ENCODE peak calls at places on chromosome 10, in eight cellular contexts. One of them, this sample, is unnamed.

GRCh38 chr10:104128214-104128613 is 6.2 kb downstream of the SFR1 start:
- DNase-seq in AG09309: no peak
- DNase-seq in Peyer's patch: no peak
- DNase-seq in psoas muscle: no peak
- DNase-seq in body of pancreas: no peak
- DNase-seq in GM10248: no peak
- DNase-seq in spleen: no peak
- DNase-seq in activated CD8-positive, alpha-beta T cell treated with anti-CD3 and anti-CD28 coated beads for 36 hours: no peak
- DNase-seq in this sample: no peak

GRCh38 chr10:91941426-91941825 is 17.9 kb downstream of the BTAF1 start:
- DNase-seq in GM10248: no peak
- DNase-seq in spleen: no peak
- DNase-seq in Peyer's patch: no peak
- DNase-seq in AG09309: no peak
- DNase-seq in body of pancreas: no peak
- DNase-seq in activated CD8-positive, alpha-beta T cell treated with anti-CD3 and anti-CD28 coated beads for 36 hours: no peak
- DNase-seq in psoas muscle: no peak
- DNase-seq in this sample: no peak

GRCh38 chr10:10609379-10609955 is 408.2 kb upstream of the CELF2 start:
- DNase-seq in body of pancreas: no peak
- DNase-seq in Peyer's patch: no peak
- DNase-seq in activated CD8-positive, alpha-beta T cell treated with anti-CD3 and anti-CD28 coated beads for 36 hours: no peak
- DNase-seq in psoas muscle: no peak
- DNase-seq in spleen: no peak
- DNase-seq in AG09309: no peak
- DNase-seq in GM10248: no peak
- DNase-seq in this sample: no peak

GRCh38 chr10:79266092-79266491 is 81.2 kb upstream of the PPIF start:
- DNase-seq in spleen: no peak
- DNase-seq in AG09309: no peak
- DNase-seq in body of pancreas: no peak
- DNase-seq in Peyer's patch: no peak
- DNase-seq in activated CD8-positive, alpha-beta T cell treated with anti-CD3 and anti-CD28 coated beads for 36 hours: peak
- DNase-seq in psoas muscle: no peak
- DNase-seq in GM10248: no peak
- DNase-seq in this sample: no peak

GRCh38 chr10:78684954-78685353 is 383.8 kb upstream of the ZMIZ1 start:
- DNase-seq in GM10248: no peak
- DNase-seq in body of pancreas: peak
- DNase-seq in AG09309: no peak
- DNase-seq in spleen: no peak
- DNase-seq in psoas muscle: no peak
- DNase-seq in activated CD8-positive, alpha-beta T cell treated with anti-CD3 and anti-CD28 coated beads for 36 hours: no peak
- DNase-seq in Peyer's patch: no peak
- DNase-seq in this sample: no peak

GRCh38 chr10:60230892-60231291 is 158.8 kb downstream of the ANK3 start:
- DNase-seq in body of pancreas: no peak
- DNase-seq in spleen: no peak
- DNase-seq in activated CD8-positive, alpha-beta T cell treated with anti-CD3 and anti-CD28 coated beads for 36 hours: no peak
- DNase-seq in AG09309: no peak
- DNase-seq in GM10248: no peak
- DNase-seq in Peyer's patch: no peak
- DNase-seq in psoas muscle: no peak
- DNase-seq in this sample: no peak

GRCh38 chr10:15879663-15880062 is 19.4 kb upstream of the MINDY3 start:
- DNase-seq in activated CD8-positive, alpha-beta T cell treated with anti-CD3 and anti-CD28 coated beads for 36 hours: no peak
- DNase-seq in GM10248: no peak
- DNase-seq in Peyer's patch: no peak
- DNase-seq in psoas muscle: no peak
- DNase-seq in spleen: no peak
- DNase-seq in AG09309: no peak
- DNase-seq in body of pancreas: no peak
- DNase-seq in this sample: no peak

GRCh38 chr10:25176421-25176968 is 1.7 kb downstream of the GPR158 start:
- DNase-seq in GM10248: no peak
- DNase-seq in body of pancreas: peak
- DNase-seq in activated CD8-positive, alpha-beta T cell treated with anti-CD3 and anti-CD28 coated beads for 36 hours: peak
- DNase-seq in Peyer's patch: no peak
- DNase-seq in AG09309: no peak
- DNase-seq in psoas muscle: no peak
- DNase-seq in spleen: no peak
- DNase-seq in this sample: no peak

GRCh38 chr10:49177391-49178355 is 10.5 kb downstream of the TMEM273 start:
- DNase-seq in Peyer's patch: no peak
- DNase-seq in GM10248: peak
- DNase-seq in body of pancreas: no peak
- DNase-seq in activated CD8-positive, alpha-beta T cell treated with anti-CD3 and anti-CD28 coated beads for 36 hours: peak
- DNase-seq in spleen: no peak
- DNase-seq in psoas muscle: peak
- DNase-seq in AG09309: peak
- DNase-seq in this sample: peak

GRCh38 chr10:49742683-49743463 is 19.2 kb downstream of the OGDHL start:
- DNase-seq in psoas muscle: no peak
- DNase-seq in activated CD8-positive, alpha-beta T cell treated with anti-CD3 and anti-CD28 coated beads for 36 hours: no peak
- DNase-seq in AG09309: no peak
- DNase-seq in spleen: peak
- DNase-seq in Peyer's patch: peak
- DNase-seq in body of pancreas: no peak
- DNase-seq in GM10248: peak
- DNase-seq in this sample: no peak

GRCh38 chr10:77415311-77415960 is 222.2 kb downstream of the KCNMA1 start:
- DNase-seq in psoas muscle: no peak
- DNase-seq in AG09309: no peak
- DNase-seq in body of pancreas: peak
- DNase-seq in activated CD8-positive, alpha-beta T cell treated with anti-CD3 and anti-CD28 coated beads for 36 hours: no peak
- DNase-seq in Peyer's patch: no peak
- DNase-seq in spleen: no peak
- DNase-seq in GM10248: no peak
- DNase-seq in this sample: no peak

GRCh38 chr10:109259293-109259692 is 664.0 kb downstream of the XPNPEP1 start:
- DNase-seq in Peyer's patch: no peak
- DNase-seq in GM10248: no peak
- DNase-seq in psoas muscle: no peak
- DNase-seq in AG09309: no peak
- DNase-seq in activated CD8-positive, alpha-beta T cell treated with anti-CD3 and anti-CD28 coated beads for 36 hours: no peak
- DNase-seq in spleen: no peak
- DNase-seq in body of pancreas: no peak
- DNase-seq in this sample: no peak

GRCh38 chr10:50392966-50393718 is 141.8 kb upstream of the ASAH2 start:
- DNase-seq in GM10248: no peak
- DNase-seq in AG09309: no peak
- DNase-seq in psoas muscle: no peak
- DNase-seq in spleen: no peak
- DNase-seq in activated CD8-positive, alpha-beta T cell treated with anti-CD3 and anti-CD28 coated beads for 36 hours: no peak
- DNase-seq in Peyer's patch: no peak
- DNase-seq in body of pancreas: no peak
- DNase-seq in this sample: no peak

GRCh38 chr10:123913688-123914268 is 22.2 kb upstream of the CPXM2 start:
- DNase-seq in spleen: no peak
- DNase-seq in AG09309: no peak
- DNase-seq in psoas muscle: no peak
- DNase-seq in GM10248: no peak
- DNase-seq in body of pancreas: peak
- DNase-seq in activated CD8-positive, alpha-beta T cell treated with anti-CD3 and anti-CD28 coated beads for 36 hours: no peak
- DNase-seq in Peyer's patch: no peak
- DNase-seq in this sample: peak

GRCh38 chr10:71641986-71642385 is 77.6 kb downstream of the C10orf105 start:
- DNase-seq in psoas muscle: no peak
- DNase-seq in GM10248: no peak
- DNase-seq in Peyer's patch: no peak
- DNase-seq in activated CD8-positive, alpha-beta T cell treated with anti-CD3 and anti-CD28 coated beads for 36 hours: no peak
- DNase-seq in body of pancreas: no peak
- DNase-seq in spleen: no peak
- DNase-seq in AG09309: no peak
- DNase-seq in this sample: no peak

GRCh38 chr10:77441541-77442175 is 195.9 kb downstream of the KCNMA1 start:
- DNase-seq in body of pancreas: no peak
- DNase-seq in activated CD8-positive, alpha-beta T cell treated with anti-CD3 and anti-CD28 coated beads for 36 hours: no peak
- DNase-seq in GM10248: no peak
- DNase-seq in Peyer's patch: no peak
- DNase-seq in AG09309: no peak
- DNase-seq in psoas muscle: no peak
- DNase-seq in spleen: no peak
- DNase-seq in this sample: no peak

GRCh38 chr10:86500846-86501245 is 20.7 kb downstream of the WAPL start:
- DNase-seq in spleen: no peak
- DNase-seq in Peyer's patch: no peak
- DNase-seq in body of pancreas: no peak
- DNase-seq in AG09309: peak
- DNase-seq in GM10248: no peak
- DNase-seq in activated CD8-positive, alpha-beta T cell treated with anti-CD3 and anti-CD28 coated beads for 36 hours: no peak
- DNase-seq in psoas muscle: no peak
- DNase-seq in this sample: no peak

GRCh38 chr10:15640536-15641085 is 79.1 kb downstream of the ITGA8 start:
- DNase-seq in psoas muscle: no peak
- DNase-seq in AG09309: no peak
- DNase-seq in spleen: no peak
- DNase-seq in GM10248: no peak
- DNase-seq in body of pancreas: no peak
- DNase-seq in activated CD8-positive, alpha-beta T cell treated with anti-CD3 and anti-CD28 coated beads for 36 hours: no peak
- DNase-seq in Peyer's patch: no peak
- DNase-seq in this sample: no peak

GRCh38 chr10:12466701-12467100 is 117.4 kb downstream of the CAMK1D start:
- DNase-seq in Peyer's patch: no peak
- DNase-seq in psoas muscle: no peak
- DNase-seq in GM10248: no peak
- DNase-seq in body of pancreas: no peak
- DNase-seq in AG09309: no peak
- DNase-seq in spleen: no peak
- DNase-seq in activated CD8-positive, alpha-beta T cell treated with anti-CD3 and anti-CD28 coated beads for 36 hours: no peak
- DNase-seq in this sample: no peak

GRCh38 chr10:19713800-19714525 is 102.3 kb upstream of the PLXDC2 start:
- DNase-seq in spleen: no peak
- DNase-seq in psoas muscle: no peak
- DNase-seq in GM10248: no peak
- DNase-seq in AG09309: no peak
- DNase-seq in Peyer's patch: no peak
- DNase-seq in activated CD8-positive, alpha-beta T cell treated with anti-CD3 and anti-CD28 coated beads for 36 hours: no peak
- DNase-seq in body of pancreas: no peak
- DNase-seq in this sample: peak

GRCh38 chr10:132993271-132994260 is 51.2 kb upstream of the CFAP46 start:
- DNase-seq in Peyer's patch: no peak
- DNase-seq in activated CD8-positive, alpha-beta T cell treated with anti-CD3 and anti-CD28 coated beads for 36 hours: no peak
- DNase-seq in body of pancreas: no peak
- DNase-seq in AG09309: no peak
- DNase-seq in psoas muscle: peak
- DNase-seq in GM10248: no peak
- DNase-seq in spleen: peak
- DNase-seq in this sample: no peak

GRCh38 chr10:6115824-6116350 is 27.1 kb downstream of the RBM17 start:
- DNase-seq in AG09309: no peak
- DNase-seq in GM10248: no peak
- DNase-seq in spleen: no peak
- DNase-seq in Peyer's patch: no peak
- DNase-seq in activated CD8-positive, alpha-beta T cell treated with anti-CD3 and anti-CD28 coated beads for 36 hours: no peak
- DNase-seq in body of pancreas: no peak
- DNase-seq in psoas muscle: no peak
- DNase-seq in this sample: no peak

GRCh38 chr10:6116806-6117205 is 28.0 kb downstream of the RBM17 start:
- DNase-seq in body of pancreas: no peak
- DNase-seq in AG09309: no peak
- DNase-seq in psoas muscle: no peak
- DNase-seq in GM10248: no peak
- DNase-seq in activated CD8-positive, alpha-beta T cell treated with anti-CD3 and anti-CD28 coated beads for 36 hours: no peak
- DNase-seq in Peyer's patch: no peak
- DNase-seq in spleen: no peak
- DNase-seq in this sample: no peak

GRCh38 chr10:6115411-6115800 is 26.6 kb downstream of the RBM17 start:
- DNase-seq in activated CD8-positive, alpha-beta T cell treated with anti-CD3 and anti-CD28 coated beads for 36 hours: no peak
- DNase-seq in GM10248: no peak
- DNase-seq in psoas muscle: no peak
- DNase-seq in body of pancreas: no peak
- DNase-seq in spleen: no peak
- DNase-seq in Peyer's patch: no peak
- DNase-seq in AG09309: no peak
- DNase-seq in this sample: no peak

GRCh38 chr10:6114299-6114698 is 25.5 kb downstream of the RBM17 start:
- DNase-seq in GM10248: no peak
- DNase-seq in body of pancreas: no peak
- DNase-seq in Peyer's patch: no peak
- DNase-seq in activated CD8-positive, alpha-beta T cell treated with anti-CD3 and anti-CD28 coated beads for 36 hours: no peak
- DNase-seq in psoas muscle: no peak
- DNase-seq in spleen: no peak
- DNase-seq in AG09309: no peak
- DNase-seq in this sample: no peak

GRCh38 chr10:6114758-6115410 is 26.1 kb downstream of the RBM17 start:
- DNase-seq in AG09309: peak
- DNase-seq in activated CD8-positive, alpha-beta T cell treated with anti-CD3 and anti-CD28 coated beads for 36 hours: no peak
- DNase-seq in spleen: no peak
- DNase-seq in Peyer's patch: no peak
- DNase-seq in GM10248: no peak
- DNase-seq in body of pancreas: peak
- DNase-seq in psoas muscle: peak
- DNase-seq in this sample: peak
- TF ChIP-seq CTCF in AG09309: peak
- TF ChIP-seq CTCF in activated CD8-positive, alpha-beta T cell treated with anti-CD3 and anti-CD28 coated beads for 36 hours: no peak
- TF ChIP-seq CTCF in spleen: no peak
- TF ChIP-seq CTCF in Peyer's patch: no peak
- TF ChIP-seq CTCF in GM10248: no peak
- TF ChIP-seq CTCF in body of pancreas: no peak
- TF ChIP-seq CTCF in psoas muscle: no peak
- TF ChIP-seq CTCF in this sample: no peak

GRCh38 chr10:26550774-26551526 is 112.8 kb downstream of the APBB1IP start:
- DNase-seq in body of pancreas: no peak
- DNase-seq in spleen: no peak
- DNase-seq in AG09309: no peak
- DNase-seq in GM10248: no peak
- DNase-seq in psoas muscle: no peak
- DNase-seq in activated CD8-positive, alpha-beta T cell treated with anti-CD3 and anti-CD28 coated beads for 36 hours: no peak
- DNase-seq in Peyer's patch: no peak
- DNase-seq in this sample: no peak
- TF ChIP-seq CTCF in body of pancreas: no peak
- TF ChIP-seq CTCF in spleen: no peak
- TF ChIP-seq CTCF in AG09309: no peak
- TF ChIP-seq CTCF in GM10248: no peak
- TF ChIP-seq CTCF in psoas muscle: no peak
- TF ChIP-seq CTCF in activated CD8-positive, alpha-beta T cell treated with anti-CD3 and anti-CD28 coated beads for 36 hours: no peak
- TF ChIP-seq CTCF in Peyer's patch: peak
- TF ChIP-seq CTCF in this sample: no peak

GRCh38 chr10:18417950-18418527 is 233.3 kb downstream of the NSUN6 start:
- DNase-seq in activated CD8-positive, alpha-beta T cell treated with anti-CD3 and anti-CD28 coated beads for 36 hours: no peak
- DNase-seq in spleen: no peak
- DNase-seq in psoas muscle: no peak
- DNase-seq in body of pancreas: no peak
- DNase-seq in Peyer's patch: no peak
- DNase-seq in AG09309: no peak
- DNase-seq in GM10248: no peak
- DNase-seq in this sample: no peak
- TF ChIP-seq CTCF in activated CD8-positive, alpha-beta T cell treated with anti-CD3 and anti-CD28 coated beads for 36 hours: no peak
- TF ChIP-seq CTCF in spleen: no peak
- TF ChIP-seq CTCF in psoas muscle: no peak
- TF ChIP-seq CTCF in body of pancreas: no peak
- TF ChIP-seq CTCF in Peyer's patch: no peak
- TF ChIP-seq CTCF in AG09309: no peak
- TF ChIP-seq CTCF in GM10248: no peak
- TF ChIP-seq CTCF in this sample: no peak

DNA sequence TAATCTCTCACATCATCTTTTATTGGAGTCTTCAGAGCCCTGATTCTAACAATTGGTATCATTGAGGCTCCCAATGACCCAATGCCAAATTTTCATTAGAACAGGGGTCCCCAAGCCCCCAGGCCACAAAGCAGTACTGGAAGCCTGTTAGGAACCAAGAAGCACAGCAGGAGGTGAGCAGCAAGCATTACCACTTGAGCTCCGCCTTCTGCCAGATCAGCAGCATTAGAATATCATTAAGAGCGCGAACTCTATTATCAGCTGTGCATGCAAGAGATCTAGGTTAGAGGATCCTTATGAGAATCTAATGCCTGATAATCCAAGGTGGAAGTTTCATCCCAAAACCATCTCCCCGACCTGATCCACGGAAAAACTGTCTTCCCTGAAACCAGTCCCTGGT is 23.1 kb downstream of the KIF5B start:
- DNase-seq in AG09309: no peak
- DNase-seq in Peyer's patch: no peak
- DNase-seq in GM10248: no peak
- DNase-seq in body of pancreas: no peak
- DNase-seq in activated CD8-positive, alpha-beta T cell treated with anti-CD3 and anti-CD28 coated beads for 36 hours: no peak
- DNase-seq in psoas muscle: no peak
- DNase-seq in spleen: no peak
- DNase-seq in this sample: no peak
- TF ChIP-seq CTCF in AG09309: no peak
- TF ChIP-seq CTCF in Peyer's patch: no peak
- TF ChIP-seq CTCF in GM10248: no peak
- TF ChIP-seq CTCF in body of pancreas: no peak
- TF ChIP-seq CTCF in activated CD8-positive, alpha-beta T cell treated with anti-CD3 and anti-CD28 coated beads for 36 hours: no peak
- TF ChIP-seq CTCF in psoas muscle: no peak
- TF ChIP-seq CTCF in spleen: no peak
- TF ChIP-seq CTCF in this sample: no peak

This sample was measured in uterus.